ENCODE peak calls at places on chromosome 16, in nine cellular contexts. G is bronchial epithelial cell; O is fibroblast of the aortic adventitia; W is H9; C is BE2C; S is CD8-positive, alpha-beta T cell; I is progenitor cell of endocrine pancreas; F is ovary; N is foreskin fibroblast. P is an unnamed sample.

GRCh38 chr16:31265329-31266245 is 5.8 kb downstream of the ITGAM start:
- DNase-seq in G (peak; percentile 88), O (peak; percentile 10), W (peak; percentile 60), C (no peak), S (no peak), I (no peak), F (no peak), N (no peak), P (peak; percentile 81)

GRCh38 chr16:76940251-76940650 is 250.7 kb upstream of the MON1B start:
- DNase-seq in G (no peak), O (no peak), W (no peak), C (no peak), S (no peak), I (no peak), F (no peak), N (no peak), P (no peak)

GRCh38 chr16:28924762-28925385 is at the start of gene RABEP2:
- DNase-seq in G (peak; percentile 89), O (peak; percentile 83), W (peak; percentile 100), C (peak; percentile 96), S (peak; percentile 94), I (peak; percentile 99), F (peak; percentile 93), N (peak; percentile 77), P (peak; percentile 96)

GRCh38 chr16:86643661-86644060 is 65.3 kb downstream of the FOXL1 start:
- DNase-seq in G (no peak), O (no peak), W (no peak), C (no peak), S (no peak), I (no peak), F (no peak), N (no peak), P (no peak)

GRCh38 chr16:12228607-12229499 is 252.3 kb downstream of the SNX29 start:
- DNase-seq in G (peak; percentile 38), O (peak; percentile 72), W (peak; percentile 89), C (peak; percentile 62), S (no peak), I (peak; percentile 22), F (peak; percentile 67), N (peak; percentile 70), P (peak; percentile 23)

GRCh38 chr16:48918520-48919258 is 308.7 kb upstream of the N4BP1 start:
- DNase-seq in G (peak; percentile 79), O (no peak), W (no peak), C (no peak), S (no peak), I (no peak), F (no peak), N (no peak), P (no peak)

GRCh38 chr16:593807-594206 is 3.9 kb downstream of the RAB40C start:
- DNase-seq in G (no peak), O (no peak), W (no peak), C (no peak), S (no peak), I (no peak), F (no peak), N (no peak), P (no peak)

GRCh38 chr16:75267631-75268264 is 16.3 kb upstream of the BCAR1 start:
- DNase-seq in G (peak; percentile 85), O (peak; percentile 28), W (no peak), C (peak; percentile 71), S (no peak), I (no peak), F (no peak), N (no peak), P (peak; percentile 43)

GRCh38 chr16:19765860-19766553 is 47.9 kb downstream of the IQCK start:
- DNase-seq in G (no peak), O (peak; percentile 39), W (no peak), C (no peak), S (no peak), I (no peak), F (no peak), N (no peak), P (no peak)

GRCh38 chr16:22183901-22184614 is 21.8 kb downstream of the SDR42E2 start:
- DNase-seq in G (no peak), O (no peak), W (peak; percentile 61), C (peak; percentile 44), S (no peak), I (no peak), F (no peak), N (no peak), P (peak; percentile 45)

GRCh38 chr16:20868890-20869289 is 31.3 kb downstream of the DCUN1D3 start:
- DNase-seq in G (no peak), O (peak; percentile 81), W (no peak), C (peak; percentile 79), S (no peak), I (no peak), F (peak; percentile 85), N (peak; percentile 68), P (no peak)

GRCh38 chr16:75789237-75789636 is 62.9 kb upstream of the CPHXL start:
- DNase-seq in G (peak; percentile 45), O (peak; percentile 68), W (no peak), C (peak; percentile 15), S (no peak), I (no peak), F (no peak), N (peak; percentile 6), P (peak; percentile 41)

GRCh38 chr16:28218109-28218508 is 6.3 kb upstream of the XPO6 start:
- DNase-seq in G (peak; percentile 49), O (peak; percentile 60), W (peak; percentile 69), C (no peak), S (peak; percentile 40), I (no peak), F (no peak), N (peak; percentile 26), P (peak; percentile 73)

GRCh38 chr16:27286446-27286845 is 17.9 kb upstream of the NSMCE1 start:
- DNase-seq in G (peak; percentile 98), O (peak; percentile 97), W (no peak), C (no peak), S (no peak), I (no peak), F (no peak), N (peak; percentile 96), P (no peak)

GRCh38 chr16:46736695-46737094 is 11.4 kb downstream of the MYLK3 start:
- DNase-seq in G (no peak), O (no peak), W (peak; percentile 45), C (peak; percentile 36), S (no peak), I (no peak), F (no peak), N (no peak), P (no peak)

DNA sequence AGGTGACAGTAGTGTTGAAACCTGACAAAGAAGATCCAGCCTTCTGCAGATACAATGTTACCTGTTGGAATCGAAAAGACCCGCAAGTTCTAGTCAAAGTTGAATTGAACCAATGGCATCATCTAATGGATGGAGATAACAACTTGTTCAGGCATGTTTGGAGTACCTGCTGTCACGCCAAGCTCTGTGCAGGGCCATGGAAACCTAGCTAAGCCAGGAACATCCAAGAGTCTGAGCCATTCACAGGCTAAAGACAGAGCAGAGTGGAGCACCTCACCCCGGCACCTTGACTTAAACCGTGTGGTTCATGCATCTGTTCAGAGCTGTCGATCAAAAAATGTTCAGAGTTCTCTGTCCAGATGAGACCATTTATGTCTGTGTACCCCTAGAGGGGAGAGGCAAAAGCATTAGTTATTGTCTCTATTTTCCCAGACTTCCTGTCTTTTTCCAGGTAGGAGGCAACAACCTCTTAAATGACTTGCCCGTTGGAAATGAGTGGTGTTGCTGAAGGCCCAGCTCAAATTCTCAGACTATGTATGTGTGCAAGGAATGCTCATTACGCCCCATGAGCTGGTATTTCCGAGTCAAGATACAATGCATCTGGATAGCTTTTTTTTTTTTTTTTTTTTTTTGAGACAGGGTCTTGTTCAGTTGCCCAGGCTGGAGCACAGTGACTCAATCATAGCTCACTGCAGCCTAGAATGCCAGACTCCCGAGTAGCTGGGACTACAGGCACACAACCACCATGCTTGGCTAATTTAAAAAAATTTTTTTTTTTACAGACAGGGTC is 44.9 kb upstream of the XYLT1 start:
- DNase-seq in G (no peak), O (peak; percentile 86), W (no peak), C (no peak), S (no peak), I (no peak), F (no peak), N (peak; percentile 79), P (no peak)
- TF ChIP-seq CTCF in G (no peak), O (no peak), W (no peak), C (no peak), S (no peak), I (no peak), F (no peak), N (no peak), P (no peak)

DNA sequence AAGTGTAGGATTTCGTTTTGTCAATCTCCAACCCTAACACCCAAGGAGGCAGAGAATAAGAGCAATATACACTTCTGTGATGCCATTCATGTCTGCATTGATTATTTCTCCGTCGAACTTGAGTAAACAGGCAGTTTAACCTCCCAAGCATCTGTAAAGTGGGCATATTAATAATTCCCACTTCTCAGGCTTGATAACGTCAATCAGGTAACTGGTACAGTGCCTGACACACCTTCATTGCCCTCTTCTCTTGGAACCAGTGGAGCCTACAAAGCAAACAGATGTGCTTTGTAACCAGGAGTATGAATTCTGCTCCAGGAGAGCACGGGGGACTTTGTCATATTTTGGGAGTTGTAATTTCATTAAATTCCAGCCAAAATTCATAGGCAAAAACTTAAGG is 32.5 kb upstream of the PLCG2 start:
- DNase-seq in G (no peak), O (no peak), W (no peak), C (no peak), S (no peak), I (no peak), F (no peak), N (no peak), P (no peak)
- TF ChIP-seq CTCF in G (no peak), O (no peak), W (no peak), C (no peak), S (no peak), I (no peak), F (no peak), N (no peak), P (no peak)

DNA sequence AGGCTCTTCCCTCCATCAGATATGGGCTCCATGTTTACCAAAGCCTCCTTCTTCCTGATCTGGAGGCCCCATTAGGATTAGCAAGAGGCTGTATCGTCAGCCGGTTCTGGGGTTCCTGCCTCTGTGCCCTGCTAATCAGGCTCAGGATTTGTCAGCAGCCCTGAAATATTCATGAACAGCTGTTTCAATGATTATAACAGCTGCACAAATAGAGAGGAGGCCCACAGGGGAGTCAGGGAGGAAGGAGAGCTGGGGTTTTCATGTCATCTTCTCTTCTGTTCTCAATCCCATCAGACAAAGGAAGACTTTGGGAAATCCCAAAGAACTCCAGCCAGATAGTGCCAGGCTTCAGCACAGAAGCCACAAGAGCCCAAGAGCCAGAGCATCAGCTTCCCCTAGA is 72.3 kb upstream of the MMP2 start:
- DNase-seq in G (no peak), O (no peak), W (no peak), C (no peak), S (no peak), I (no peak), F (no peak), N (no peak), P (no peak)
- TF ChIP-seq CTCF in G (no peak), O (no peak), W (no peak), C (no peak), S (no peak), I (no peak), F (no peak), N (no peak), P (no peak)

DNA sequence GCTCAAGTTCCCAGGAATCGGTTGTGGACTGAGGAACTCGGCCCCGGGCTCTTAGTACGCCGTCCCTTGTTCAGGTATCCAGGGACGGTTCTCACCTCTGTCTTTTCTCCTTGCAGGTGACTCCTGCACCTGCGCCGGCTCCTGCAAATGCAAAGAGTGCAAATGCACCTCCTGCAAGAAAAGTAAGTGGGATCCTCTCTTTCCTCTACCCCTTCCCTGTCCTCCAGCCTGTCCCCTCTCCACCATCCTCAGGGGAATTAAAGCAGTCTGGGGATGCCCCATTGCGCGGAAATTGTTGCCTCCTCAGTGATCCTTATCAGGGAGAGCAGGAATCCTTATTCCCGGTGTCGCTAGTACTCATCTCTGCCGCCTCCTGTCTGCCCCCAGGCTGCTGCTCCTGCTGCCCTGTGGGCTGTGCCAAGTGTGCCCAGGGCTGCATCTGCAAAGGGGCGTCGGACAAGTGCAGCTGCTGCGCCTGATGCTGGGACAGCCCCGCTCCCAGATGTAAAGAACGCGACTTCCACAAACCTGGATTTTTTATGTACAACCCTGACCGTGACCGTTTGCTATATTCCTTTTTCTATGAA is 585 bp downstream of the MT2A start:
- DNase-seq in G (peak; percentile 7), O (peak; percentile 21), W (no peak), C (no peak), S (no peak), I (no peak), F (no peak), N (peak; percentile 31), P (no peak)
- TF ChIP-seq CTCF in G (no peak), O (no peak), W (no peak), C (no peak), S (no peak), I (no peak), F (no peak), N (no peak), P (no peak)

P was measured in B cell.